ENCODE peak calls at places on chromosomes 6 and 20, in seven cellular contexts. T is HepG2, N is heart right ventricle, H is Panc1, Y is tibial artery, K is GM23248, U is HCT116. J is an unnamed sample. For H3K4me1 and H3K27me3, the result is how much of the 10 kb centered on the place peaks cover.

GRCh38 chr6:12895721-12896120 is 179.2 kb downstream of the PHACTR1 start:
- DNase-seq in Y (no peak), U (no peak), K (no peak), N (no peak), H (no peak), T (no peak), J (no peak)

GRCh38 chr6:6634735-6635075 is 46.2 kb downstream of the LY86 start:
- DNase-seq in N (no peak), K (no peak), H (no peak), U (no peak), Y (no peak), T (no peak), J (no peak)

GRCh38 chr6:83047065-83047754 is 18.4 kb downstream of the UBE3D start:
- DNase-seq in H (no peak), U (no peak), T (peak), N (no peak), Y (no peak), K (no peak), J (no peak)

GRCh38 chr6:121791396-121792315 is 356.2 kb downstream of the GJA1 start:
- DNase-seq in K (peak), Y (no peak), U (no peak), H (no peak), N (no peak), T (no peak), J (no peak)

GRCh38 chr6:10720229-10720959 is 2.5 kb upstream of the TMEM14C start:
- DNase-seq in H (no peak), N (peak), T (peak), Y (no peak), U (no peak), K (peak), J (no peak)

GRCh38 chr6:98833101-98834059 is 994 bp upstream of the POU3F2 start:
- DNase-seq in U (no peak), K (peak), H (no peak), N (peak), Y (no peak), T (no peak), J (no peak)

GRCh38 chr6:142842423-142843261 is 102.3 kb downstream of the HIVEP2 start:
- DNase-seq in H (peak), N (no peak), Y (no peak), K (peak), U (no peak), T (peak), J (no peak)

GRCh38 chr6:169881398-169881797 is 130.0 kb downstream of the ERMARD start:
- DNase-seq in H (no peak), U (no peak), N (no peak), T (no peak), K (no peak), Y (no peak), J (no peak)

GRCh38 chr20:34312024-34312460 is 8.9 kb upstream of the AHCY start:
- DNase-seq in N (no peak), H (no peak), U (no peak), K (peak), T (no peak), Y (no peak), J (no peak)

GRCh38 chr6:166657531-166657930 is 30.5 kb upstream of the RPS6KA2 start:
- DNase-seq in H (no peak), U (no peak), N (no peak), Y (no peak), K (no peak), T (no peak), J (no peak)

GRCh38 chr6:36169023-36170007 is 27.2 kb upstream of the BRPF3 start:
- DNase-seq in Y (no peak), H (no peak), N (no peak), U (no peak), T (no peak), K (no peak), J (no peak)

GRCh38 chr6:148423601-148424270 is 81.1 kb downstream of the SASH1 start:
- DNase-seq in T (no peak), H (no peak), U (no peak), N (no peak), Y (no peak), K (no peak), J (no peak)

GRCh38 chr20:11387189-11387754 is 530.4 kb upstream of the BTBD3 start:
- DNase-seq in K (peak), T (no peak), Y (no peak), U (peak), H (peak), N (no peak), J (peak)

GRCh38 chr20:41276317-41276751 is 41.2 kb downstream of the ZHX3 start:
- DNase-seq in H (no peak), U (no peak), K (peak), T (no peak), N (no peak), Y (no peak), J (no peak)
- H3K27ac ChIP-seq in H (no peak), U (no peak), K (peak), T (no peak), N (peak), Y (peak), J (no peak)

GRCh38 chr6:43923376-43924221 is 153.6 kb downstream of the VEGFA start:
- DNase-seq in U (peak), Y (no peak), H (no peak), N (no peak), T (no peak), K (peak), J (peak)

GRCh38 chr6:43926644-43927524 is 156.9 kb downstream of the VEGFA start:
- DNase-seq in Y (peak), U (peak), N (no peak), H (no peak), K (peak), T (peak), J (peak)

GRCh38 chr6:43922423-43923375 is 152.7 kb downstream of the VEGFA start:
- DNase-seq in K (no peak), U (no peak), Y (no peak), H (no peak), N (no peak), T (no peak), J (no peak)

GRCh38 chr6:43921548-43922422 is 151.8 kb downstream of the VEGFA start:
- DNase-seq in U (no peak), T (no peak), H (no peak), K (no peak), N (no peak), Y (no peak), J (no peak)

GRCh38 chr6:43924222-43924702 is 154.3 kb downstream of the VEGFA start:
- DNase-seq in T (no peak), U (no peak), H (no peak), K (peak), Y (no peak), N (no peak), J (no peak)
- H3K4me1 ChIP-seq in T (half or more), U (under half), H (under half), K (under half), Y (under half), N (under half), J (under half)

GRCh38 chr20:63005862-63006564 is 751 bp downstream of the BHLHE23 start:
- DNase-seq in T (no peak), Y (no peak), H (no peak), K (no peak), U (no peak), N (peak), J (no peak)
- H3K27me3 ChIP-seq in T (under half), Y (half or more), H (under half), K (half or more), U (under half), N (half or more), J (half or more)

DNA sequence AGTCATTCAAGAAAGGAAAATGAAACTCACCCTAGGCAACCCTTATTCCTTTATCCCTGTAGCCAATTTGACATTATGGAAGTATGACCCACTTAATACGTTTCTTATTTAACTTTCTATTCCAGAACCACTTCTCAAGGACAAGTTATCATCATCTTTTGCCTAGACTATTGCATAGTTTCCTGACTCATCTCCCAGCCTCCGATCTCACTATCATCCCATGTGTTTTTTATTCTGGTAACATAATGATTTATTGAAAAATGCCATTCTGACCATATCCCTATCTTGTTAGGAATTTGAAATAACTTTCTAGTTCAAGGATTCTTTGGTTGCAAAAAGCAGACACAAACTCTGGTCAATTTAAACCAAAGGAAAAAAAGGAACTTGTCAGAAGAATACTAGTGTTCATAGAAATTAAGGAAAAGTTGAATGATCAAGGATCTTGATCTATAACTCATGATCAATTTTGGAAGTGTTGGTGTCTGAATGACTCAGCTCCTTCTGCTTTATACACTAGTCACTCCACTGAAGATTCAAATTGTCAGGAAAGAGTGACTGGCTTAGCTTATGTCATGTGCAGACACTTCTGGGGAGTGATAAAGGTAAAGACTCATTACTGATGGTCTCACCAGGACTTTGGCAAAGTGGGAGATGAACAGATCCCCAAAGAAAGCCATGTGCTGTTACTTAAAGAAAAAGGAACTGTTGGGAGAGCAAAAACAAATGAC is 8.5 kb upstream of the TINAG start:
- DNase-seq in K (peak), H (no peak), Y (no peak), N (no peak), U (no peak), T (no peak), J (no peak)
- H3K27ac ChIP-seq in K (peak), H (no peak), Y (no peak), N (no peak), U (no peak), T (no peak), J (no peak)

GRCh38 chr6:52553158-52553557 is 23.7 kb downstream of the TRAM2 start:
- DNase-seq in N (no peak), Y (no peak), T (no peak), H (no peak), K (no peak), U (no peak), J (no peak)

GRCh38 chr6:52551483-52552277 is 25.2 kb downstream of the TRAM2 start:
- DNase-seq in T (peak), N (peak), U (no peak), K (peak), H (no peak), Y (peak), J (peak)

GRCh38 chr6:52553719-52554118 is 23.1 kb downstream of the TRAM2 start:
- DNase-seq in H (no peak), T (no peak), Y (no peak), K (no peak), N (no peak), U (no peak), J (no peak)

GRCh38 chr6:52550014-52550575 is 26.8 kb downstream of the TRAM2 start:
- DNase-seq in H (no peak), N (no peak), T (no peak), U (no peak), K (no peak), Y (no peak), J (no peak)

GRCh38 chr6:52552278-52552643 is 24.6 kb downstream of the TRAM2 start:
- DNase-seq in T (no peak), U (no peak), H (no peak), K (no peak), Y (no peak), N (no peak), J (no peak)
- H3K4me1 ChIP-seq in T (half or more), U (under half), H (half or more), K (half or more), Y (under half), N (half or more), J (under half)

DNA sequence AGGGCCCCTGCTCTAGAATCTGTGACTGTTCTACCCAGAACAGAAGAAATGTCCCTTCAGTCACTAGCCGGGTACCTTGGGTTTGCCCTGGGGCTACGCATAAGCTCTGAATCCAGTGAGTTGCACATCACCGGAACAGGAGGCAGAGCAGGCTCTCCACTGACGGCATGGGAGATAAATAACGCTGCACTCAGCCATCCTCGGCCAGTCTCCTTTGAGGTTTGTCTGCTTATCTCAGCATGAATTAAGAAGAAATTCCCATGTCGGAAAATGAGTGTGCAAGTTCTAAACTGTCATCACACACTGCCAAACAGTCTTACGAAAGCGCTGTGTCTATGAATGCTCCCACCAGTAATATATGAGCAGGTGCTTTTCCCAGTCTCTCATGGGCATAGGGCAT is 90.8 kb downstream of the FAM50B start:
- DNase-seq in N (no peak), T (no peak), Y (no peak), K (no peak), U (no peak), H (no peak), J (no peak)
- H3K27me3 ChIP-seq in N (under half), T (under half), Y (under half), K (under half), U (under half), H (under half), J (under half)

GRCh38 chr6:15331143-15331542 is 85.3 kb downstream of the JARID2 start:
- DNase-seq in H (no peak), N (no peak), Y (no peak), K (peak), U (no peak), T (peak), J (no peak)
- H3K27ac ChIP-seq in H (no peak), N (no peak), Y (no peak), K (peak), U (no peak), T (no peak), J (peak)

GRCh38 chr6:25009351-25009750 is 73.6 kb upstream of the RIPOR2 start:
- DNase-seq in K (no peak), H (no peak), N (no peak), T (no peak), U (no peak), Y (no peak), J (no peak)
- H3K4me1 ChIP-seq in K (half or more), H (under half), N (under half), T (under half), U (under half), Y (under half), J (under half)

GRCh38 chr20:57755609-57756008 is 45.8 kb upstream of the PMEPA1 start:
- DNase-seq in U (no peak), Y (peak), K (no peak), T (no peak), N (no peak), H (no peak), J (no peak)
- H3K27me3 ChIP-seq in U (under half), Y (under half), K (under half), T (under half), N (under half), H (under half), J (half or more)

J was measured in foreskin keratinocyte.